ENCODE peak calls at places on chromosome 14, in five cellular contexts. Z, Q, H, W and G are unnamed samples.

GRCh38 chr14:62662811-62663477 is 382.3 kb downstream of the KCNH5 start:
- DNase-seq in Z (no peak), Q (no peak), H (peak), W (no peak), G (no peak)

GRCh38 chr14:50821471-50822464 is 9.2 kb downstream of the NIN start:
- DNase-seq in Z (peak), Q (peak), H (no peak), W (peak), G (peak)

GRCh38 chr14:29584992-29585391 is 342.7 kb downstream of the PRKD1 start:
- DNase-seq in Z (no peak), Q (peak), H (peak), W (no peak), G (peak)

GRCh38 chr14:62179367-62180018 is 417.3 kb downstream of the SNAPC1 start:
- DNase-seq in Z (no peak), Q (no peak), H (peak), W (peak), G (peak)

GRCh38 chr14:64948612-64949210 is 6.2 kb upstream of the GPX2 start:
- DNase-seq in Z (no peak), Q (no peak), H (no peak), W (no peak), G (no peak)

GRCh38 chr14:104750658-104751057 is 2.3 kb upstream of the SIVA1 start:
- DNase-seq in Z (no peak), Q (no peak), H (no peak), W (peak), G (peak)

GRCh38 chr14:77376380-77376770 is 519 bp downstream of the TMED8 start:
- DNase-seq in Z (peak), Q (peak), H (peak), W (peak), G (peak)

GRCh38 chr14:65993103-65993502 is 493.1 kb upstream of the CCDC196 start:
- DNase-seq in Z (no peak), Q (no peak), H (no peak), W (no peak), G (no peak)

GRCh38 chr14:65866422-65866821 is 453.9 kb downstream of the FUT8 start:
- DNase-seq in Z (no peak), Q (no peak), H (no peak), W (no peak), G (no peak)

GRCh38 chr14:103512701-103513611 is 9.7 kb downstream of the CKB start:
- DNase-seq in Z (no peak), Q (peak), H (no peak), W (no peak), G (peak)

GRCh38 chr14:94545131-94545841 is 16.0 kb upstream of the SERPINA4 start:
- DNase-seq in Z (no peak), Q (no peak), H (peak), W (no peak), G (no peak)

GRCh38 chr14:88515499-88516221 is 39.1 kb downstream of the PTPN21 start:
- DNase-seq in Z (no peak), Q (no peak), H (no peak), W (no peak), G (no peak)

GRCh38 chr14:104118006-104118844 is 20.2 kb upstream of the KIF26A start:
- DNase-seq in Z (no peak), Q (no peak), H (no peak), W (no peak), G (peak)

GRCh38 chr14:101844752-101845151 is 83.2 kb downstream of the PPP2R5C start:
- DNase-seq in Z (no peak), Q (no peak), H (no peak), W (peak), G (no peak)

GRCh38 chr14:32078794-32079663 is 1.9 kb downstream of the ARHGAP5 start:
- DNase-seq in Z (no peak), Q (no peak), H (peak), W (no peak), G (no peak)

GRCh38 chr14:23437142-23438129 is 2.0 kb upstream of the MYH7 start:
- DNase-seq in Z (no peak), Q (no peak), H (no peak), W (no peak), G (no peak)
- H3K27ac ChIP-seq in Z (no peak), Q (no peak), H (no peak), W (no peak), G (no peak)

DNA sequence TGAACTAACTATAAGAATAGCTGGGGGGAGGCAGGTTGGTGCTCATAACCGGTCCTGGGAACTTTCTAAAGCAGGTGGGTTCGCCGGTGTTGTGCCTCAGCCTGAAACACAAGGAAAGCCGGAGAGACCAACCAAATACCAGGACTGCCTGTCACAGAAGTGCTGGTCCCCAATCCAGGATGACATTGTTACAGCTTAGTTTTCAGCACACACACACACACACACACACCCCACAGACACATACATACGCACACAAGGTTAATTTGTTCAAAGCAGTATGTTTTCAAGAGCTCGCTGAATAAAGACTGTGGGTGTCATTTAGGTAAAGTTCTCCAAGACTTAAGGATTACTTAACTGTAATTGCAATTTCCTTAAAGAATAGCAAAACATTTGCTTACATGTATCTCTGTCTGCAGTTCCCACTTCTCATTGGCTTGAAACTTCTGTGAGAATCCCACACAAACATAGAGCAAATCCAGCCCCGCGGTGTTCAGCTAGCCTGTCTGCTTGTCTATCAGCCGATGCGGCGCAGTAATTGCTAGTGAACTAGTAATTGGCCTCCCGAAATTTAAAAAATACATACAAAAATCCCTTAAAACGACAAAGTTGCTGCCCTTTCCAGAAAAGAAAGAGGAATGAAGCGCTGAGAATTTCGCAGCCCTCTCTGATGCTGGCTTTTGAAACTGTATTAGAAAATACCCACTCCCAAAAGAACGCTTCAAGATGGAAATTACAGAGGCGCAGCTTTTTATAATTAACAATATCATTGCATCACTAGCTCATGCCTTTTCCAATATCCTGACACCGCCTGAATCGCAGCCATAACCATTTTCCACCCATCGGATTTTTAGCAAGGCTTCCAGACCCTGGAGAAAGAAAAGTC is 940 bp downstream of the FBLN5 start:
- DNase-seq in Z (no peak), Q (no peak), H (no peak), W (no peak), G (no peak)
- H3K27ac ChIP-seq in Z (no peak), Q (peak), H (no peak), W (no peak), G (peak)

DNA sequence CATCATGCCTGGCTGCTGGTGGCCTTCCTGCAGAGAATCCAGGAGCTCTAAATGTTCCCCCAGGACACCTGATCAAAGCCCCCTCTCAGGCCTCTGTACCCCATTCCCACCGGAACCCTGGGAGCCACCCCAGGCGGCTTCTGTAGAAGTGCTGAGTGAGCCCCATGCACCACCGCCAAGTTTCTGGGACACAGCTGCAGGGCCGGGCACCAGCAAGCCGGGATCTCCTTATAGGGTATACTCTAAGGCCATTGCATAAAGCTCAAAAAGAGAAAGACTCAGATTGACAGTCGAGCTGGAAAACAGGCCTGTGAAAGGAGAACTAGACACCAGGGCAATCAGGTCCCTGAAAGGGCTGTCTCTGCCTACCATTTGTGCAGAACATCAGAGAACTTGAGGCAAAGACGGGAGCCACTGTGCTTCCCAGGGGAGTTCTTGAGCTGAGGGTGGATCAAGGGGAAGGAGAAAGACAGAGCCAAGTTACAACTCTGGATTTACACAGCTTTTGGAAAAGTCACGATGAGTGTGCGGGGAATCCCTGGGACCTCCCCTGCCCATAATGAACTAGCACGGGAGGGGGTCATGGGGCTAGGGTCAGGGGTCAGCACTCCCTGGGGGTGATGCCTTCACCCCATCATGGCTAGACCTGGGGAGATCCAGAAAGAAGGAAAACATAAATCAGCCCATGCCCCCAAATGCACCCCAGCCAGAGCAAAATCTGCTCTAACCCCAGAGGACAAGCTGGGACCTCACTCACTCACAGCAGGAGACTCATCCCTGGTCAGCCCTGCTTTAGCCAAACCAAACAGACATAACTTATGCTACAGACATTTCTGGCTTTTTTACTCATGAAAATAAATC is 51.1 kb downstream of the ITPK1 start:
- DNase-seq in Z (no peak), Q (no peak), H (no peak), W (no peak), G (no peak)
- H3K27ac ChIP-seq in Z (no peak), Q (no peak), H (no peak), W (no peak), G (no peak)

GRCh38 chr14:68758301-68758700 is 34.6 kb downstream of the ZFP36L1 start:
- DNase-seq in Z (no peak), Q (no peak), H (no peak), W (no peak), G (no peak)

GRCh38 chr14:68756071-68756481 is 36.8 kb downstream of the ZFP36L1 start:
- DNase-seq in Z (no peak), Q (no peak), H (no peak), W (no peak), G (no peak)

GRCh38 chr14:68756734-68757133 is 36.1 kb downstream of the ZFP36L1 start:
- DNase-seq in Z (no peak), Q (no peak), H (no peak), W (no peak), G (no peak)

GRCh38 chr14:68759017-68759569 is 33.8 kb downstream of the ZFP36L1 start:
- DNase-seq in Z (no peak), Q (no peak), H (no peak), W (no peak), G (no peak)

DNA sequence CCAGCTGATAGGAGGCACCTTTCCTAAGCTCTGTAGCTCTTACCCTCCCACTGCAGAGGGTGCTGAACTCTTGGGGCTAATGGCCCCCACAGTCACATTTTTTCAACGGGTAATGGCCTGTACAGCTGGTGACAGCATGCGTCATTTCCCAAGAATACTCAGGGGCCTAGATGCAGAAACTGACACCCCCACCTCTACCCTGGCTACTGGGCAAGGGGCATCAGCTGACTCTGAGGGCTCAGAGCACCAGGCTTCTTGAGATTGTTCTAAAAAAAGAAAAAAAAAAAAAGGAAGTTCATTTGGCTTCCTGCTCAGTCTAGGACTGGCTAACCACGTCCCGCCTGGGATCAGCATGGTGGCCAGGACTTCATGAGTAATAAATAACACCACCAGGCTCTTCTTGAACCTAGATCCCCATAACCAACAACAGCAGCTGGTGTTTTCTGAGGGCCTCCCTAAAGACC is 35.2 kb downstream of the ZFP36L1 start:
- DNase-seq in Z (no peak), Q (peak), H (no peak), W (no peak), G (peak)
- H3K27ac ChIP-seq in Z (no peak), Q (no peak), H (no peak), W (no peak), G (peak)

DNA sequence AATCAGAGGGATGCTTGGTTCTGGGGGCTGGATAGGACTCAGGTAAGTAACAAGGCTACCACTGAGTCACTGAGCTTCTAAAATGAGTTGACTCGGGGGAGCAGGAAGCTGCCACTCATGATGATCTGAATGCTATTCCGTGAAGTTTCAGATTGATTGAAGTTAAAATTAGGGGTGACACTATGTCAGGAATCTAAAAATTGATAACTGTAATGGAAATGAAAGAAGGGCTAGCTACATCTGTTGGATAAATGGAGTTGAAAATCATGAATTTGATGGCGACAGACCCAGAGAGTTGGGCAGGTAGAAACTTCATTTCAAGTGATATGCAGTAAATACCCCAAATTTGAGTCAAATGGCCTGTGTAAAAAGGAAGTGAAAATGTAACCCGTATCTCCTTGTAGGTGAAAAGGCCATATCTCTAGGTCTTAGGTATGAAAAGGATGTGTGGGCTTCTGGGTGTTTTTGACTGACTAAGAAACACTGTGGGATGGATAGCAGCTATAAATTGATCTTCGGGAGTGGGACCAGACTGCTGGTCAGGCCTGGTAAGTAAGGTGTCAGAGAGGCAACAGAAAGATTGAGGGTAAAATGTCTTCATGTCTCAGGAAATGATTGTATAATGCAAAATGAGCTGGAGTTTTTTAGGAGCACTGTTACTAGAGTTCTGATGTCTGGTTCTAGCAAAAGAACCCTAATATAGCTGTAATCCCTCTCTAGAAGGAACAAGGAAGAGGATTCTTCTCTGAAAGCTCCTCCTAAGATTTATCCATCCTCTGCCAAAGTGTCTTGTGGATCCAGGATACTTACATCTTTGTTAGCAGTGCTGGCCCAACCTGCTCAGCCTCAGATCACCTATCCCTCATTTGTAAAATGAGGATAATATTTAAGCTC is 57.3 kb downstream of the DAD1 start:
- DNase-seq in Z (no peak), Q (no peak), H (no peak), W (peak), G (no peak)
- H3K27ac ChIP-seq in Z (peak), Q (no peak), H (no peak), W (no peak), G (no peak)

GRCh38 chr14:23610090-23610814 is 25.9 kb upstream of the DHRS2 start:
- DNase-seq in Z (no peak), Q (no peak), H (no peak), W (no peak), G (no peak)
- H3K27ac ChIP-seq in Z (peak), Q (peak), H (no peak), W (no peak), G (peak)

DNA sequence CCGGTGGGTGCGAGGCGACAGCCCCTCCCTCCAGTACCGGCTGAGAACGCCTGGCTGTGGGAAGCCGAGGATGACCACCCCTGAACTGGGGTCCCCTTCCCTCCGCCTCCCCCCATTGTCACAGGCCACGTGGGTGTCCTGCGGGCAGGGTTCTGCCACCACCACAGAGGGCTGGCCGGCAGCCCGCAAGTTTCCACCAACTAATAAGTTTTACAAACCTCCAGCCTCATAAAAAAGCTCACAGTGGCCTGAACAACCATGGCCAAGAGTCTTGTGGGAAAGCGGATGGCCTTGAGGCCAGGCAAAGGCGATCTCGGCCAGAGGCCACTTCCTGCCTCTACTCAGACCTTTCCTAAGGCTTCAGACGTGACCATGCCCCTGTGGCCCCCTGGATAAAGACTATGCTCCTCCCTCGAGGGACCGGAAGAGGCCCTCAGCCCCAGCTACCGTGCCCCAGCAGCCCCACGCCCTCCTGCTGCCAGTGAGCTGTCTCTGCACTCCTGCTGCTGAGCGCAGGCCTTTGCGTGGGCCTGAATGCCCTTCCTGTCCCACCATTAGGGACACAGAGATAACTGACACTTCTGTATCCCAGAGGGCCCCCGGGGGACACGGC is 46.1 kb upstream of the DLK1 start:
- DNase-seq in Z (no peak), Q (no peak), H (no peak), W (no peak), G (no peak)
- H3K27ac ChIP-seq in Z (no peak), Q (peak), H (no peak), W (no peak), G (peak)

DNA sequence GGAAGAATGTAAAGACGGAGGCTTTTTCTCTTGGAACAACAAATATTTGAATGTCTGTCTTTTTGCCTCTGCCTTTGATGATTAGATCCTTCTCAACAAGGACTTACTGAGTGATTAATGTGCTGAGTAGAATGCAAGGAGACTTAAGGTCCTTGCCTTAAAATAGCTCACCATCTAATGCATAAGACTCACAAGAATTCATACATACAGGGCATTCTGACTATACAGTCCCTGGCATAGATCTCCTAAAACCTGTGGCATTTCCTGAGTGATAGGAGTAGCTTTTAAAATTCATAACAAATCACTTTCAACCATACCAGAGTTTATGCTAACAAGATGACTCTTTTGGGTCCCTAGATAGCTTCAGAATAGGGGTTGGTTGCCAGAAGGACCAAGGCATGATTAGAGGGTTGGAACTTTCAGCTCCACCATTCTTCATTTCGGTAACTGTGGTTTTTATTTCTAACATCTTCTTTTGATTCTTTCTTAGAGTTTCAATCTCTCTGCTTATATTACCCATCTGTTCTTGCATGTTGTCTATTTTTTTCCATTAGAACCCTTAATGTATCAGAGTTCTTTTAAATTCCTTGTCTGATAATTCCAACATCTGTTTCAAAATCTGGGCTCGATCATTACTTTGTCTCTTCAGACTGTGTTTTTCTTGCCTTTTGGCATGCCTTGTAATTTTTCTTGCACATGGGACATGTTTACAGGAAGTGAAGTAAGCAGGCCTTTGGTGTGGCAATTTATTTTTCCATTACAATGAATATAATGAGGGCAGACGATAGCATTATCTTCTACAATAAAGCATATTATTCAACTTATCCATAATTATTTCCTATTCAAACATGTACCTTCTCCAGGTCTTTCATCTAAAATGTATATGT is 48.6 kb downstream of the STXBP6 start:
- DNase-seq in Z (no peak), Q (no peak), H (no peak), W (no peak), G (no peak)
- H3K27ac ChIP-seq in Z (no peak), Q (no peak), H (no peak), W (no peak), G (no peak)

DNA sequence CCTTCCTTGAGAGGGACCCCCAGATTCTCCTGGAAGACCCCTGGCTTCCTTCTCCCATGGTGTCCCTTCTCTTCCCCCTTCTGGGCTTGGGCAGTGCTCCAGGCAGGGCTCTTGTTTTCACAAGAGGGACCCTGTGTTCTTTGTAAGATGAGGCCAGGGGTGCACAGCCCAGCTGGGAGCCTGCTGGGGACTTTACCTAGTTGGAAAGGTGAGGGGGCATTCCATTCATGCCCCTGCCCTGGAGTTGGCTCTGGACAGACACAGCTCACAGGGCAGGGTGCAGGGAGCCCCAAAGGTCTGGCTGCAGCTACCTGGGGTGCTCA is 31.2 kb downstream of the ISCA2 start:
- DNase-seq in Z (no peak), Q (no peak), H (no peak), W (no peak), G (no peak)
- H3K27ac ChIP-seq in Z (no peak), Q (no peak), H (no peak), W (peak), G (no peak)

GRCh38 chr14:91284146-91284790 is 39.8 kb upstream of the GPR68 start:
- DNase-seq in Z (no peak), Q (peak), H (peak), W (no peak), G (no peak)
- H3K27ac ChIP-seq in Z (no peak), Q (no peak), H (no peak), W (no peak), G (no peak)